ENCODE peak calls at places on chromosomes 2 and 18, in six cellular contexts. D is breast epithelium, Y is MCF 10A, Z is esophagus squamous epithelium, T is left ventricle myocardium inferior, K is cardiac muscle cell. U is an unnamed sample.

GRCh38 chr2:162029287-162029901 is 44.6 kb downstream of the DPP4 start:
- DNase-seq in D (no peak), Y (peak), Z (no peak), T (peak), K (peak), U (peak)

GRCh38 chr2:158539176-158539895 is 82.6 kb downstream of the PKP4 start:
- DNase-seq in D (no peak), Y (peak), Z (no peak), T (no peak), K (peak), U (no peak)

GRCh38 chr2:98175811-98176210 is 88.8 kb downstream of the VWA3B start:
- DNase-seq in D (no peak), Y (peak), Z (no peak), T (no peak), K (peak), U (no peak)

GRCh38 chr2:112005391-112006075 is 49.5 kb upstream of the TMEM87B start:
- DNase-seq in D (no peak), Y (no peak), Z (no peak), T (no peak), K (no peak), U (no peak)

GRCh38 chr18:67669993-67670671 is 153.6 kb upstream of the DSEL start:
- DNase-seq in D (no peak), Y (peak), Z (no peak), T (no peak), K (peak), U (no peak)

GRCh38 chr2:25132296-25132630 is 36.1 kb downstream of the POMC start:
- DNase-seq in D (no peak), Y (no peak), Z (no peak), T (no peak), K (peak), U (no peak)

GRCh38 chr2:24824966-24825882 is 32.0 kb downstream of the CENPO start:
- DNase-seq in D (no peak), Y (peak), Z (no peak), T (no peak), K (no peak), U (no peak)

GRCh38 chr2:164928101-164928673 is 27.1 kb downstream of the SLC38A11 start:
- DNase-seq in D (no peak), Y (no peak), Z (no peak), T (no peak), K (no peak), U (no peak)

GRCh38 chr18:36688020-36688965 is 140.5 kb downstream of the TPGS2 start:
- DNase-seq in D (no peak), Y (peak), Z (no peak), T (no peak), K (peak), U (peak)

GRCh38 chr2:74816540-74817331 is 17.2 kb upstream of the HK2 start:
- DNase-seq in D (no peak), Y (no peak), Z (no peak), T (no peak), K (no peak), U (no peak)

GRCh38 chr2:101873543-101873942 is 118.2 kb upstream of the IL1R2 start:
- DNase-seq in D (no peak), Y (no peak), Z (no peak), T (no peak), K (no peak), U (no peak)

GRCh38 chr2:188134241-188134640 is 157.4 kb upstream of the GULP1 start:
- DNase-seq in D (no peak), Y (no peak), Z (no peak), T (no peak), K (no peak), U (no peak)

GRCh38 chr18:58784601-58785137 is 80.0 kb upstream of the ZNF532 start:
- DNase-seq in D (no peak), Y (no peak), Z (no peak), T (no peak), K (no peak), U (no peak)

GRCh38 chr2:180539541-180539940 is 440.9 kb upstream of the UBE2E3 start:
- DNase-seq in D (no peak), Y (no peak), Z (no peak), T (no peak), K (no peak), U (no peak)

GRCh38 chr2:26883971-26884370 is 36.0 kb downstream of the DPYSL5 start:
- DNase-seq in D (no peak), Y (no peak), Z (no peak), T (no peak), K (no peak), U (no peak)

GRCh38 chr2:26314243-26314642 is 31.7 kb upstream of the SELENOI start:
- DNase-seq in D (no peak), Y (no peak), Z (no peak), T (no peak), K (no peak), U (no peak)

GRCh38 chr2:187429989-187430388 is 18.1 kb downstream of the CALCRL start:
- DNase-seq in D (no peak), Y (peak), Z (no peak), T (no peak), K (peak), U (no peak)

GRCh38 chr2:218421027-218421426 is 2.1 kb downstream of the VIL1 start:
- DNase-seq in D (no peak), Y (no peak), Z (no peak), T (no peak), K (no peak), U (no peak)

GRCh38 chr2:209523041-209523740 is 99.3 kb downstream of the MAP2 start:
- DNase-seq in D (no peak), Y (no peak), Z (no peak), T (no peak), K (no peak), U (no peak)

GRCh38 chr2:106080955-106081354 is 113.1 kb downstream of the UXS1 start:
- DNase-seq in D (no peak), Y (no peak), Z (no peak), T (no peak), K (no peak), U (no peak)

GRCh38 chr2:207784898-207785297 is 15.2 kb upstream of the FZD5 start:
- DNase-seq in D (no peak), Y (no peak), Z (no peak), T (no peak), K (no peak), U (no peak)

GRCh38 chr2:234919711-234920110 is 32.1 kb upstream of the SH3BP4 start:
- DNase-seq in D (no peak), Y (no peak), Z (no peak), T (no peak), K (no peak), U (no peak)

GRCh38 chr2:218284106-218284811 is 8.0 kb downstream of the TMBIM1 start:
- DNase-seq in D (no peak), Y (peak), Z (no peak), T (no peak), K (peak), U (no peak)

DNA sequence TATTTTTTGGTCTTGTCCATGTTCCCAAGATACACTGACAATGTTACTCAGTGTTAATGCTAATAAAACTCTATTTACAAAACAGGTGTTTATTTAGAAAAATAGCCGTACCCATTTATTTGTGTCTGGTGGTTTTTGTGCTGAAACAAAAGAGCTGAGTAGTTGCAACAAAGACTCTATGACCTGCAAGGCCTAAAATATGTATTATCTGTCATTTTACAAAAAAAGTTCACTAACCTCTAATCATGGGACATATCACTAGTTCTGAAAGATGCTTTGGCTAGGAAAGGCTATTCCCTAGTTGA is 59.2 kb upstream of the SLC25A52 start:
- DNase-seq in D (no peak), Y (no peak), Z (no peak), T (no peak), K (no peak), U (no peak)
- TF ChIP-seq CTCF in D (no peak), Y (no peak), Z (peak), T (no peak), K (no peak), U (no peak)

DNA sequence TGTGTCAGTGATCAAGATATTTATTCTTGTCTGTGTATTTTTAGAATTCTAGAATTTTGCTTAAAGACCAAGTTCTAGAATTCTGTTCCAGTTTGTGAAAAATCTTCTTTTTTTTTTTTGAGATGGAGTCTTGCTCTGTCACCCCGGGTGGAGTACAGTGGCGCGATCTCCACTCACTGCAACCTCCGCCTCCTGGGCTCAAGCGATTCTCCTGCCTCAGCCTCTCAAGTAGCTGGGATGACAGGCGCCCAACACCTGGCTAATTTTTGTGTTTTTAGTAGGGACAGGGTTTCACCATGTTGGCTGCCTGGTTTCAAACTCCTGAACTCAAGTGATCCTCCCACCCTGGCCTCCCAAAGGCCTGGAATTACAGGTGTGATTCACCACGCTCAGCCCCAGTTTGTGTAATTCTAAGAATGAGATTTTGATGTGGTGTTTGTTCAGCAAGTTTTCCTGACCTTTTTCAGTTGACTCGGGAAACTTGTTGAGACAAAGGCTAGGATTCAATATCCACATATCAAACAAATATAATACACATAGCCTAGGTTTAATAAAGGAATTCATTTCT is 3.6 kb downstream of the EIF5B start:
- DNase-seq in D (no peak), Y (peak), Z (no peak), T (no peak), K (no peak), U (no peak)
- TF ChIP-seq CTCF in D (no peak), Y (no peak), Z (no peak), T (no peak), K (no peak), U (no peak)

DNA sequence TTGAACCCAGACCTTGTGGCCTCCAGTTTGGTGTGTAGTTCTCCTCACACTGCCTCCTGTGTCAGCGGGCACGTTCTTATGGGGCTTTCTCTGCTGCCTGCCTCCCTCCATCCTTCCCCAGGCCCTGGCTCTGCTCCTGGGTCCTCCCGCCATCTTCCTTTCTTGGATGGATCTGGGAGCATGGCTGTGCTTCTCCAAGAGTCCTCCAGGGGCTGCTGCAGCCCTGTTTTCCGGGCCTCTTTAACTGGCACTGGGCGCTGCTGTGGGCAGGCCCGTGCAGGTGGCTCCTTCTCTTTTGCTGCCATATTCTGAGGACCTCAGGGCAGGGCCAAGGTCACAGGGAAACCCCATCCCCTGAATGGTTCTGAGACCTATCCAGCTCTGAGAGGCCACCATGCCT is 17.8 kb downstream of the THNSL2 start:
- DNase-seq in D (no peak), Y (peak), Z (no peak), T (no peak), K (no peak), U (no peak)
- TF ChIP-seq CTCF in D (no peak), Y (peak), Z (no peak), T (peak), K (peak), U (no peak)

GRCh38 chr2:54161660-54162059 is 46.2 kb downstream of the ACYP2 start:
- DNase-seq in D (no peak), Y (no peak), Z (no peak), T (no peak), K (no peak), U (no peak)
- TF ChIP-seq CTCF in D (no peak), Y (no peak), Z (no peak), T (peak), K (peak), U (no peak)

DNA sequence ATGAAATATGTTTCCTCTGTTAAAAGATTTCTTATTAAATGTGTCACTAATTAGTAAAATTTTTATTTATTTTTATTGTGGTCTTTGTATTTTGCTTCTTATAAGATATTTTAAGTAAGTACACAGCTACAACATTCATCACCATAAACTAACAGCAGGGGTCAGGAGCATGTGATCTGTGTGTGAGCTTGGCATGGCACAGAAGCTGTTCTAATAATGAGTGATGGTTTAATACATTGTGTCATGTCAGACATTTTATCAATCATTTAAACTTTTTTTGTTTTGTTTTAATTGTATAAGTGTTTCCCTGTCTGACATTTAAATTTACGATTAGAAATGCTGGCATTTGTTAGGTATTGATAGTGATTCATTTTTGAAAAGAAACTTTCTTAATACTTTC is 585.4 kb downstream of the DSC3 start:
- DNase-seq in D (no peak), Y (peak), Z (no peak), T (no peak), K (no peak), U (no peak)
- TF ChIP-seq CTCF in D (no peak), Y (no peak), Z (no peak), T (peak), K (no peak), U (no peak)